ENCODE peak calls at places on chromosome 9, in seven cellular contexts. A is upper lobe of left lung; Y is CD4-positive, alpha-beta memory T cell; U is IMR-90; H is astrocyte; S is hepatocyte; E is stomach. R is an unnamed sample.

GRCh38 chr9:84736076-84736475 is 66.5 kb downstream of the NTRK2 start:
- DNase-seq in A (no peak), Y (no peak), U (no peak), H (peak; percentile 46), S (no peak), E (no peak), R (no peak)

GRCh38 chr9:71929223-71929622 is 17.8 kb downstream of the C9orf85 start:
- DNase-seq in A (no peak), Y (no peak), U (peak; percentile 82), H (peak; percentile 56), S (no peak), E (no peak), R (no peak)

GRCh38 chr9:89854715-89855475 is 250.1 kb downstream of the GADD45G start:
- DNase-seq in A (no peak), Y (no peak), U (no peak), H (no peak), S (no peak), E (no peak), R (no peak)

GRCh38 chr9:125758986-125759811 is 12.0 kb downstream of the PBX3 start:
- DNase-seq in A (no peak), Y (no peak), U (no peak), H (no peak), S (no peak), E (no peak), R (no peak)

GRCh38 chr9:78893758-78894157 is 596.8 kb downstream of the PSAT1 start:
- DNase-seq in A (no peak), Y (no peak), U (no peak), H (no peak), S (no peak), E (no peak), R (no peak)

GRCh38 chr9:10112070-10112469 is 500.7 kb downstream of the PTPRD start:
- DNase-seq in A (no peak), Y (no peak), U (no peak), H (no peak), S (no peak), E (no peak), R (no peak)

GRCh38 chr9:132644251-132644650 is 25.5 kb downstream of the DDX31 start:
- DNase-seq in A (no peak), Y (no peak), U (no peak), H (no peak), S (no peak), E (no peak), R (no peak)

GRCh38 chr9:121638901-121639592 is 12.4 kb upstream of the DAB2IP start:
- DNase-seq in A (no peak), Y (no peak), U (no peak), H (no peak), S (no peak), E (no peak), R (no peak)

GRCh38 chr9:92716557-92716956 is 46.6 kb upstream of the IPPK start:
- DNase-seq in A (no peak), Y (peak; percentile 72), U (peak; percentile 21), H (no peak), S (peak; percentile 74), E (peak; percentile 74), R (peak; percentile 63)

DNA sequence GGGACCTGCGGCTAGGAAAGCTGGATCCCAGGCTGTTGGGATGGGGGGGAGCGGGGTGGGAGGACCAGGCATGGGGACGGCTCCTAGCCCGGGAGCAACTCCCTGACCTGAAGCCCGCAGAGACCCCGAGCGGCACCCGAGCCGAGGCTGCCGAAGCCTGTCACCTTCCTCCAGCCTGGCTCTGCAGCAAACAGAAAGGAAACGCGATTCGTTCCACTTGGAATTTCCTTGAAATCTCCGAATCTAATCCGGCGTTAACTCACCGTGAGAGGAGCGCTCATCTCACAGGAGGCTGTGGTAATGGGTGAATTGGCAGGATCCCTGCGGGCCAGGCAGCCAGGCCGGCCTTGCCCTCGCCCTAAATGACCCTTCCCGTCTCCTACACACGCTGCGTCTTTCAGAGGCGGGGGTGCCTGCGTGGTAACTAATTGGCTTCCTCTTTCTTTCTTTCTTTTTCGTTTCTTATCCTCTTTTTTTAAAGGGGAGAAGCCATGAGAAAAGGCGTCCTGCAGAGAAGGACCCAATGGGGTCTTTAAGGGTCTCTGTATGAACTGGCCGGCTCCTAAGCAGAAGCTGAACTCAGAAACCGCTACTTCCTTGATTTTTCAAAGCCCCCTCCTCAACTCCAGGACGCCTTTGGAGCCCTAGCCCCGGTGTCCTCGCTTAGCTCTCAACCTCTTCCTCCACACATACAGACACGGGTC is 8.5 kb downstream of the PAX5 start:
- DNase-seq in A (peak; percentile 63), Y (peak; percentile 6), U (no peak), H (no peak), S (no peak), E (no peak), R (no peak)
- H3K4me3 ChIP-seq in A (peak overlapping the region; percentile 21), Y (no peak overlapping the region), U (no peak overlapping the region), H (peak overlapping the region; percentile 20), S (no peak overlapping the region), E (peak overlapping the region; percentile 27), R (no peak overlapping the region)

GRCh38 chr9:118612201-118612600 is 757.0 kb downstream of the BRINP1 start:
- DNase-seq in A (no peak), Y (no peak), U (no peak), H (no peak), S (no peak), E (no peak), R (no peak)

GRCh38 chr9:118606669-118607068 is 762.6 kb downstream of the BRINP1 start:
- DNase-seq in A (no peak), Y (no peak), U (no peak), H (no peak), S (no peak), E (no peak), R (no peak)

GRCh38 chr9:118614011-118614410 is 755.2 kb downstream of the BRINP1 start:
- DNase-seq in A (no peak), Y (no peak), U (no peak), H (no peak), S (no peak), E (no peak), R (no peak)

DNA sequence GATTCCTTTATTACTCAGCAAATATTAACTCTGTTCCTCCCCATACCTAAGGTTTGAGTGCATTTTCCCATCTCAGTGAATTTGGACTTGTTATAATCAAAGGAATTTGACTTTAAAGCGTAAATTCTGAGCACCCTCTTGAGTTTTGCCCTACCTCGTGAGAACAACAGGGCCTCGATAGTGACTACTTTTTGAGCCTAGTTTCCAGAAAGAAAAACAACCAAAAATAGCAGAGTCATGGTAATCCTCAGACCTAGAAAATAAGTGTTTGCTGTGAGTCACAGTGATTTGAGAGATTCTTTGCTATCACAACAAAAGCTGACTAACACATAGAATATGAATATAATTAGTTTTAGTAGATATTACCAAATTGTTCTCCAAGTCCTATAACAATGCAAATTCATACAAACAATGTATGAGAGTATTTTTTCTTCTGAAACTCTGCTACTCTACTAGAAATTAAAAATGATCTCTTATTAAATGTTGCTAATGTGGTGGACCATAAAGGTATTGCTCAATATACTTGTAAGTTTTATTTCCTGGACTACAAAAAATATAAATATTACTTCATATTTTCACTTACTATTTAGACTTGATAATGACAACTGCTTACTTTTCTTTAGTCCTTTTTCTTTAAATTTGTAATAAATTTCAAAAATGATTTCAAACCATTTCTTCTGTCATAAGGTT is 759.7 kb downstream of the BRINP1 start:
- DNase-seq in A (no peak), Y (no peak), U (no peak), H (peak; percentile 43), S (no peak), E (no peak), R (no peak)
- H3K9me3 ChIP-seq in A (no peaks in the 10 kb centered on the region), Y (no peaks in the 10 kb centered on the region), U (no peaks in the 10 kb centered on the region), H (no peaks in the 10 kb centered on the region), S (no peaks in the 10 kb centered on the region), E (no peaks in the 10 kb centered on the region), R (no peaks in the 10 kb centered on the region)

DNA sequence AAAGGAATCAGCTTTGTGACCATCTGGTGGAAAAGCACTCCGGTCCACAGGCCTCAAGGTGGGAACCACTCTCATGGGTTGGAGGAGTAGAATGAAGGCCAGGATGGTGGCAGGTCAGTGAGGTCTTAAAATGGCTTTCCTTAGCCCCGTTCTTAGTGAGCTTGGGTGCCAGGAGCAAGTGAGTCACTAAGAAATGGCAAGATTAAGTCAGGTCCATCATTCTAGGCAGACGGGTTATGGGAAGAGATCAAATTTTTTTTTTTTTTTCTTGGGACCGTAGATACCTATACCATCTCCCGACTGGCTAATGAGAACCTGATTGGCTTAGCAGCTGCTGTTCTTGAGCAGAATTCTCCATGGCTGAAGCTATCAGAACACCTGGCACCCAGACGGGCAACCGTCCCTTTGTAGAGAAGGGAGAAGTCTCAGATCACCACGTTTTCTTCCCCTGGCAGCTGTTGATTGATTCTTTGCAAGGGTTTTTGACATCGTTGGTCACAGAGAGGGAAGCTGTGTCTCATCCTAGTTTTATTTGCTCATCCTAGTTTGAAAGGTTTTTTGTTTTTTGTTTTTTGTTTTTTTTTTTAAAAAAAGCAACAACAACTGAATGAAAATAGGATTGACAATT is 78.5 kb downstream of the AOPEP start:
- DNase-seq in A (no peak), Y (no peak), U (no peak), H (peak; percentile 34), S (no peak), E (no peak), R (no peak)
- H3K4me1 ChIP-seq in A (peaks cover 46% of the 10 kb centered on the region), Y (no peaks in the 10 kb centered on the region), U (peaks cover 19% of the 10 kb centered on the region), H (peaks cover 47% of the 10 kb centered on the region), S (peaks cover 47% of the 10 kb centered on the region), E (peaks cover 4% of the 10 kb centered on the region), R (peaks cover 14% of the 10 kb centered on the region)

DNA sequence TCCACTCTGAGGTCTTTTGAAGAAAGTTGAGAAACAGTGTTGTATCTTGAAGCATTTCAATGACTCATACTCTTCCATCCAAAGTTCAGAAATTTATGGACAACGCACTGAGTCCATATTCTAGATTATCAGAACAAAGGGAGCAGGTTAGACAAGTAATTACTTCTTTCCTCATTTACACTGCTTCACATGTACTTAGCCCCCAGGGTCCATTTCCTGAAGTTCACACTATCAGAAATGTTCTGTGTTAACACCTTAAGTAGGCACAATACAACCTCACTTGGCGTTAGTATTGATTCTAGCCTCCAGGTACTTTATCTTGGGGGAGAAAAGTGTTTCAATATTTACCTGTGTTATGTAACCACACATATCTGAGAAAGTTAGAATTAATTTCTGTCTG is 487.9 kb upstream of the DMAC1 start:
- DNase-seq in A (no peak), Y (no peak), U (no peak), H (no peak), S (peak; percentile 57), E (no peak), R (no peak)
- H3K4me3 ChIP-seq in A (no peak overlapping the region), Y (no peak overlapping the region), U (no peak overlapping the region), H (no peak overlapping the region), S (no peak overlapping the region), E (no peak overlapping the region), R (no peak overlapping the region)

R was measured in mucosa of descending colon.